ENCODE peak calls at places on chromosomes 12 and 14, in seven cellular contexts. U is esophagus muscularis mucosa, R is glutamatergic neuron, C is NB4, F is progenitor cell of endocrine pancreas, I is suprapubic skin, X is WERI-Rb-1. V is an unnamed sample.

GRCh38 chr14:35387713-35388579 is 16.6 kb downstream of the NFKBIA start:
- DNase-seq in R (no peak), U (no peak), X (no peak), I (no peak), C (no peak), F (no peak), V (no peak)

GRCh38 chr14:23727566-23728335 is 91.6 kb downstream of the DHRS2 start:
- DNase-seq in R (no peak), U (no peak), C (peak), F (no peak), I (no peak), X (peak), V (no peak)

GRCh38 chr14:48690349-48690748 is 895.8 kb downstream of the RPS29 start:
- DNase-seq in X (no peak), C (peak), F (no peak), I (no peak), U (no peak), R (no peak), V (no peak)

GRCh38 chr12:89343127-89343526 is 9.2 kb downstream of the DUSP6 start:
- DNase-seq in I (no peak), R (no peak), X (no peak), F (no peak), U (no peak), C (peak), V (no peak)

GRCh38 chr12:117872521-117873169 is 96.1 kb downstream of the KSR2 start:
- DNase-seq in C (no peak), U (no peak), F (no peak), I (no peak), X (no peak), R (no peak), V (no peak)

GRCh38 chr12:14611640-14612203 is 44.0 kb upstream of the PLBD1 start:
- DNase-seq in R (no peak), F (no peak), I (no peak), U (no peak), C (no peak), X (no peak), V (no peak)

GRCh38 chr12:97471194-97471593 is 8.6 kb downstream of the RMST start:
- DNase-seq in U (no peak), R (no peak), C (no peak), X (no peak), I (no peak), F (no peak), V (no peak)

GRCh38 chr12:99093166-99093565 is 448.1 kb downstream of the APAF1 start:
- DNase-seq in F (no peak), C (no peak), X (no peak), R (no peak), I (no peak), U (no peak), V (no peak)

GRCh38 chr12:62772556-62772955 is 162.4 kb downstream of the PPM1H start:
- DNase-seq in R (no peak), X (no peak), I (no peak), C (no peak), F (no peak), U (no peak), V (no peak)

GRCh38 chr12:28936711-28937110 is 212.4 kb upstream of the FAR2 start:
- DNase-seq in U (no peak), F (no peak), I (no peak), X (no peak), R (no peak), C (no peak), V (no peak)

GRCh38 chr12:56996793-56997545 is 9.4 kb downstream of the ZBTB39 start:
- DNase-seq in F (no peak), C (no peak), I (no peak), R (no peak), U (peak), X (no peak), V (no peak)

GRCh38 chr12:70854871-70855578 is 65.5 kb downstream of the PTPRR start:
- DNase-seq in U (no peak), X (no peak), R (no peak), F (no peak), C (no peak), I (no peak), V (no peak)

GRCh38 chr12:52846356-52846970 is 2.3 kb downstream of the KRT78 start:
- DNase-seq in U (no peak), X (no peak), R (no peak), I (no peak), C (no peak), F (no peak), V (no peak)

GRCh38 chr14:96095581-96096476 is 56.7 kb downstream of the C14orf132 start:
- DNase-seq in X (peak), I (peak), F (no peak), R (no peak), U (no peak), C (no peak), V (no peak)

GRCh38 chr12:102879144-102879763 is 37.8 kb downstream of the PAH start:
- DNase-seq in I (peak), R (peak), X (peak), U (no peak), F (no peak), C (peak), V (peak)

GRCh38 chr12:103841690-103842584 is 903 bp upstream of the NT5DC3 start:
- DNase-seq in C (peak), U (no peak), F (peak), R (peak), X (no peak), I (no peak), V (peak)

GRCh38 chr12:22588817-22589216 is 36.2 kb upstream of the ETNK1 start:
- DNase-seq in R (no peak), I (no peak), F (no peak), U (no peak), X (no peak), C (no peak), V (no peak)

GRCh38 chr12:109305547-109305946 is 3.5 kb downstream of the FOXN4 start:
- DNase-seq in F (no peak), U (no peak), C (no peak), X (no peak), I (no peak), R (no peak), V (no peak)

GRCh38 chr12:109304485-109304884 is 4.6 kb downstream of the FOXN4 start:
- DNase-seq in X (no peak), R (peak), F (no peak), C (peak), U (no peak), I (no peak), V (peak)

GRCh38 chr12:109309441-109310246 is 560 bp upstream of the FOXN4 start:
- DNase-seq in C (peak), X (peak), I (no peak), F (peak), R (no peak), U (no peak), V (peak)

GRCh38 chr12:109308534-109309440 is at the start of gene FOXN4:
- DNase-seq in R (peak), U (no peak), F (peak), C (peak), I (no peak), X (peak), V (peak)

DNA sequence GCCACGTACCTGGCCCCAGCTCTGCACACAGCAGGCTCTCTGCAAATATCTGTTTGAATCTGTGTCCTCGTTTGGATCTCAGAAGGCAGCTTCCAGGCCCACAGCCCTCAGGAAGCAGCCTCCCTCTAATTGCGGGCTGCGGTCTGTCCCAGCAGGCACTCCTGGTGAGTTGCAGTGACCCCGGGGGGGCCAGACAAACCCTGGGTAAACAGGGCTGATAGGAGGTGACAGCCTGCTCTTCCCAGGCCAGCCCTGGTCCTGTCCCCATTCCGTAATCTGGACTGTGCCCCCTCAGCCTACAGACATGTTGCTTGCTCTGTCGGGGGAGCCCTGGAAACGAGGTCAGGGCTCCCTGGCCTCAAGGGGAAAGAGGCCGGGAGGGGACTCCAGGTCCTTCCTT is 2.0 kb downstream of the FOXN4 start:
- DNase-seq in U (no peak), F (no peak), X (no peak), I (no peak), R (no peak), C (peak), V (no peak)
- TF ChIP-seq CTCF in U (no peak), F (no peak), X (no peak), I (no peak), R (no peak), C (no peak), V (no peak)

GRCh38 chr14:92323916-92324818 is 1.2 kb downstream of the SLC24A4 start:
- DNase-seq in U (no peak), F (no peak), C (no peak), X (no peak), R (no peak), I (no peak), V (peak)
- TF ChIP-seq CTCF in U (no peak), F (no peak), C (no peak), X (no peak), R (no peak), I (no peak), V (no peak)

DNA sequence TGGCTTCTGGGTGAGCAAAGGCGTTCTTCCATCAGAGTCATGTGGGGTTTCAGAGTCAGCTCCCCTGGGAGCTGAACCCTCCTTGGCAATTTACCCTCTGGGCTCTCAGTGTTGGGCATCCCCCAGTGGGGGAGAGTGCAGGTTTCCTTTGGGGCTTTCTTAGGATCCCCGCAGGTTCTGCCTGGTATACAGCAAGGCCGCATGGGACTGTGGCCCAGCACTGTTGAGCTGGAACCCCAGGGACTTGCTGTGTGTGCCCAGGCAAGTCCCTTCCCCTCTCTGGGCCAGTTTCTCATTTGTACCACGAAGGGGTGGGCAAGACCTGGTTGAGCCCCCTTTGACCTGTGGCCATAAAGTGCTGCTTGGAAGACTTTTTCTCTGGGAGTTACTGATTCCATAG is 5.5 kb downstream of the FAM181A start:
- DNase-seq in U (no peak), X (no peak), C (no peak), R (no peak), I (no peak), F (no peak), V (no peak)
- TF ChIP-seq CTCF in U (no peak), X (no peak), C (no peak), R (no peak), I (no peak), F (no peak), V (no peak)

GRCh38 chr14:101058571-101058970 is 155.0 kb upstream of the RTL1 start:
- DNase-seq in X (no peak), U (no peak), F (no peak), I (no peak), C (no peak), R (no peak), V (no peak)
- TF ChIP-seq CTCF in X (no peak), U (no peak), F (no peak), I (no peak), C (no peak), R (no peak), V (no peak)

GRCh38 chr12:107448198-107448597 is 237.4 kb upstream of the PWP1 start:
- DNase-seq in R (peak), U (no peak), F (no peak), X (peak), I (no peak), C (peak), V (peak)
- TF ChIP-seq CTCF in R (peak), U (no peak), F (peak), X (peak), I (no peak), C (peak), V (peak)

DNA sequence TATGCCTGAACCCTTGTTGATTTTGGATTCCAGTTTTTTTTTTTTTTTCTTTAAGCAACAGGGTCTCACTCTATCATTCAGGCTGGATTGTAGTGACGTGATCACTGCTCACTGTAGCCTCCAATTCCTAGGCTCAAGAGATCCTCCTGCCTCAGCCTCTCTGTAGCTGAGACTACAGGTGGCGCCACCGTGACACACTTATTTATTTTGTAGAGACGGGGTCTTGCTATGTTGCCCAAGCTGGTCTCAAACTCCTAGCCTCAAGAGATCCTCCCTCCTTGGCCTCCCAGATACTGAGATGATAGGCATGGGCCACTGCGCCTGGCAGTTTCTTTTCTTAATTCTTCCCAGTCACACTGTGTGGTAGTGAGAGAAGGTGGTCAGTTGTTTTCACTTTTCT is 25.2 kb downstream of the ACADS start:
- DNase-seq in C (no peak), U (no peak), X (no peak), R (no peak), I (no peak), F (no peak), V (no peak)
- TF ChIP-seq CTCF in C (peak), U (no peak), X (no peak), R (no peak), I (no peak), F (no peak), V (no peak)

GRCh38 chr14:79861111-79861510 is 350.2 kb downstream of the DIO2 start:
- DNase-seq in C (peak), R (no peak), X (no peak), U (no peak), I (no peak), F (no peak), V (no peak)
- TF ChIP-seq CTCF in C (no peak), R (peak), X (peak), U (no peak), I (no peak), F (no peak), V (no peak)

GRCh38 chr12:55818140-55818728 is 393 bp downstream of the ORMDL2 start:
- DNase-seq in R (no peak), C (no peak), U (no peak), F (no peak), I (no peak), X (no peak), V (no peak)

GRCh38 chr12:55822228-55822627 is 4.4 kb downstream of the ORMDL2 start:
- DNase-seq in C (no peak), U (no peak), X (no peak), I (no peak), F (no peak), R (no peak), V (no peak)

GRCh38 chr12:55823419-55823818 is 5.6 kb downstream of the ORMDL2 start:
- DNase-seq in U (no peak), R (no peak), I (no peak), C (no peak), X (no peak), F (no peak), V (no peak)

GRCh38 chr12:55818886-55819285 is 1.0 kb downstream of the ORMDL2 start:
- DNase-seq in C (no peak), X (no peak), I (no peak), R (no peak), U (peak), F (no peak), V (no peak)

DNA sequence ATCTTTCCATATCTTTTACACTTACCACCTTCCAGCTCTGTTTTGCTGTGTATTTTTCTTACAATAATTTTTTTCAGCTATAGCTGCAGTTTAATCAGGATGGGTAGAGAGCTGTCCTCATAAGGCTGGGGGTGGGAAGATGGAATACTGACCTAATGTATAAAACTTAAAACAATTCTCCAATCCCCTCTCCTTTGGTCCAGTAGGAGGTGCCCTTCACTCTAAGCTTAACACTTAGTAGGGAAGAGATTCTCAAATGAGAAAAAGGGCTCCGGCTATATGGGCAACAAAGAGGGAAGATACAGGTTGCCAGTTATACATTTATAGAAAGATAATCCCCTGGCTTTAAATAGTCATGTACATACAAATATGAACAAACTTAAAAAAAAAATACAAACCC is 2.8 kb downstream of the ORMDL2 start:
- DNase-seq in U (no peak), F (no peak), C (peak), X (no peak), R (no peak), I (no peak), V (no peak)
- TF ChIP-seq CTCF in U (no peak), F (peak), C (peak), X (peak), R (no peak), I (no peak), V (no peak)